ENCODE peak calls at places on chromosomes 3 and 15, in five cellular contexts. T, G, J, I and A are unnamed samples.

GRCh38 chr3:55569033-55569518 is 82.0 kb upstream of the WNT5A start:
- DNase-seq in T (no peak), G (no peak), J (no peak), I (no peak), A (peak; percentile 88)

GRCh38 chr3:122353901-122354401 is 28.9 kb downstream of the CSTA start:
- DNase-seq in T (no peak), G (no peak), J (no peak), I (no peak), A (no peak)

GRCh38 chr3:100825574-100825973 is 116.3 kb downstream of the TFG start:
- DNase-seq in T (no peak), G (no peak), J (no peak), I (no peak), A (no peak)

GRCh38 chr3:71784914-71785593 is at the start of gene PROK2:
- DNase-seq in T (peak; percentile 70), G (no peak), J (peak; percentile 30), I (no peak), A (peak; percentile 44)

GRCh38 chr15:100043732-100044131 is 298.0 kb downstream of the ADAMTS17 start:
- DNase-seq in T (no peak), G (no peak), J (no peak), I (peak; percentile 71), A (no peak)

GRCh38 chr3:43030162-43030935 is 51.2 kb downstream of the GASK1A start:
- DNase-seq in T (no peak), G (no peak), J (no peak), I (no peak), A (no peak)

GRCh38 chr3:40971191-40972168 is 227.8 kb upstream of the CTNNB1 start:
- DNase-seq in T (no peak), G (peak; percentile 86), J (no peak), I (peak; percentile 100), A (peak; percentile 38)

GRCh38 chr3:53219897-53220483 is 35.8 kb downstream of the TKT start:
- DNase-seq in T (peak; percentile 97), G (peak; percentile 72), J (peak; percentile 82), I (peak; percentile 80), A (peak; percentile 94)

GRCh38 chr3:36514171-36514570 is 133.9 kb downstream of the STAC start:
- DNase-seq in T (no peak), G (peak; percentile 2), J (no peak), I (no peak), A (no peak)

GRCh38 chr15:65371976-65372786 is 5.6 kb downstream of the IGDCC3 start:
- DNase-seq in T (no peak), G (no peak), J (no peak), I (no peak), A (no peak)

GRCh38 chr3:17894434-17895060 is 152.1 kb upstream of the TBC1D5 start:
- DNase-seq in T (peak; percentile 79), G (peak; percentile 45), J (peak; percentile 54), I (peak; percentile 27), A (peak; percentile 85)

GRCh38 chr3:160801386-160802118 is 45.5 kb downstream of the PPM1L start:
- DNase-seq in T (no peak), G (peak; percentile 0), J (no peak), I (peak; percentile 75), A (no peak)

GRCh38 chr15:37246065-37246464 is 145.7 kb upstream of the MEIS2 start:
- DNase-seq in T (no peak), G (no peak), J (no peak), I (no peak), A (peak; percentile 57)

GRCh38 chr15:69088300-69088965 is 72.0 kb upstream of the GLCE start:
- DNase-seq in T (no peak), G (no peak), J (no peak), I (no peak), A (peak; percentile 50)

GRCh38 chr3:194281766-194282165 is 69.4 kb downstream of the CPN2 start:
- DNase-seq in T (no peak), G (no peak), J (no peak), I (no peak), A (no peak)

GRCh38 chr3:174466471-174467054 is 392.6 kb upstream of the NAALADL2 start:
- DNase-seq in T (no peak), G (peak; percentile 77), J (peak; percentile 40), I (no peak), A (peak; percentile 59)

GRCh38 chr15:85702321-85703230 is 92.1 kb downstream of the KLHL25 start:
- DNase-seq in T (no peak), G (peak; percentile 75), J (no peak), I (peak; percentile 83), A (no peak)

GRCh38 chr15:91268510-91268909 is 168.5 kb downstream of the SV2B start:
- DNase-seq in T (peak; percentile 75), G (no peak), J (no peak), I (no peak), A (peak; percentile 54)

GRCh38 chr3:110165344-110165743 is 828.0 kb upstream of the DPPA4 start:
- DNase-seq in T (no peak), G (peak; percentile 1), J (no peak), I (peak; percentile 21), A (no peak)

GRCh38 chr3:39086066-39086657 is 21.3 kb downstream of the GORASP1 start:
- DNase-seq in T (no peak), G (no peak), J (no peak), I (no peak), A (no peak)

GRCh38 chr3:25505581-25505980 is 77.5 kb downstream of the RARB start:
- DNase-seq in T (no peak), G (no peak), J (no peak), I (no peak), A (no peak)

DNA sequence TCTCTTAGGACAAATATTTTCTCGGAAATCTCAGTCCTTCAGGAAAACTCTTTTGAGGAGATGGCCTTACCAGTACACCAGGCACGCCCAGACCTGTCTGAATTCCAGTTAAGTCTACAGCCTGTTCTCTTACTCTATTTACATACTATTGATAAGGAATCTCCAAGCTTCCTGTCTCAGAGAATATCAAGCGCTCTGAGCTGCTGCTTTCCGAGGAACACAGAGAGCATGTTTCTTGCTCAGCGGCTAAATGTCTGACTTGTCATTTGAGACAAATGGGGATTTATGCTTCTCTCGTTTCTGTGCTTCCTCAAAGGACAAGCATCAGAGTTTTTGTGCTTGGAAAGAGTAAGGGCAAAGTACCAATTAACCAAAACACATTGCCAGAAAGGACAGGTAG is 112.4 kb upstream of the CCDC54 start:
- DNase-seq in T (no peak), G (no peak), J (no peak), I (peak; percentile 36), A (peak; percentile 82)
- H3K4me3 ChIP-seq in T (no peak overlapping the region), G (no peak overlapping the region), J (no peak overlapping the region), I (no peak overlapping the region), A (no peak overlapping the region)

DNA sequence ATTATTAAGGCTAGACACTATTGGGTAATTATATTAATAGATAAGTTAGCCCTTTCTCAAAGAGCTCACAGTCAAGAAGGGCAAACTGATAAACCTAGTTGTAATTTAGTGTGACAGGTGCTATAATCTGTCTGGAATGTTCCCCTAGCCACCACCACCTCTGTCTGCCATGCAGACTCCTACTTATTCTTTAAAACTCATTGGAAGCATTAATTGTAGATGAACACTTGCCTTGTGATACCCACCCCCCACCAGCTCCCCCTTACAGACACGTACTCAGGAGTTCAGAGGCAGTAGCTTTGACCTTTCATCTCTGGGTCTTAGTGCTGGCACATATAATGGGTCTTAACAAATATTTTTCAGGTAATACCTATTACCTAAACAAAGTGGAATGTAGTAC is 195.9 kb downstream of the TP63 start:
- DNase-seq in T (no peak), G (no peak), J (no peak), I (no peak), A (no peak)
- H3K4ac ChIP-seq in T (no peak overlapping the region), G (no peak overlapping the region), J (no peak overlapping the region), I (no peak overlapping the region), A (no peak overlapping the region)

DNA sequence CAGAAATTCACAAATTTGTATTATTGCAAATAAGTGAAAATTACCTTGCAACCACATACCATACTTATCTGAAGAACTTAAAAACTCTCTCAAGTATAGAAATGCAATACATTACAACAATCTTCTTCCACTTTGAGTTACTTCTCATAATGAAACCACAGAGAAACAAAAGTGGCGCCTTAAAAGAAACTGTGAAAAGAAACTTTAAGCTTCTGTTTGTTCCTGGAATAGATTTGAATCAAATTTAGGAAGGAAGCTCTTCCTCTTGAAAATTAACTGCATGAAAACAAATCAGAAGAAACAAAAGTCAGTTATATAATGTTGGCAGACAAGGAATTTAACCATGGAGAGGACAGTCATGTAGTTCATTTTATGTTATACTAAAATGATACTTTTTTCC is 57.5 kb upstream of the TNFSF10 start:
- DNase-seq in T (no peak), G (no peak), J (no peak), I (no peak), A (no peak)
- H3K4me3 ChIP-seq in T (no peak overlapping the region), G (no peak overlapping the region), J (no peak overlapping the region), I (no peak overlapping the region), A (no peak overlapping the region)

GRCh38 chr3:88059380-88060160 is 515 bp downstream of the ZNF654 start:
- DNase-seq in T (no peak), G (no peak), J (peak; percentile 3), I (peak; percentile 25), A (peak; percentile 54)
- H3K4ac ChIP-seq in T (no peak overlapping the region), G (peak overlapping the region; percentile 49), J (no peak overlapping the region), I (peak overlapping the region; percentile 37), A (no peak overlapping the region)

GRCh38 chr3:119557874-119558264 is 1.5 kb downstream of the CD80 start:
- DNase-seq in T (no peak), G (no peak), J (no peak), I (no peak), A (no peak)

GRCh38 chr3:119557192-119557873 is 2.1 kb downstream of the CD80 start:
- DNase-seq in T (no peak), G (no peak), J (no peak), I (no peak), A (no peak)

GRCh38 chr3:119560160-119560559 is 746 bp upstream of the CD80 start:
- DNase-seq in T (no peak), G (no peak), J (no peak), I (no peak), A (no peak)

GRCh38 chr3:119558528-119559339 is 680 bp downstream of the CD80 start:
- DNase-seq in T (no peak), G (no peak), J (no peak), I (no peak), A (no peak)

DNA sequence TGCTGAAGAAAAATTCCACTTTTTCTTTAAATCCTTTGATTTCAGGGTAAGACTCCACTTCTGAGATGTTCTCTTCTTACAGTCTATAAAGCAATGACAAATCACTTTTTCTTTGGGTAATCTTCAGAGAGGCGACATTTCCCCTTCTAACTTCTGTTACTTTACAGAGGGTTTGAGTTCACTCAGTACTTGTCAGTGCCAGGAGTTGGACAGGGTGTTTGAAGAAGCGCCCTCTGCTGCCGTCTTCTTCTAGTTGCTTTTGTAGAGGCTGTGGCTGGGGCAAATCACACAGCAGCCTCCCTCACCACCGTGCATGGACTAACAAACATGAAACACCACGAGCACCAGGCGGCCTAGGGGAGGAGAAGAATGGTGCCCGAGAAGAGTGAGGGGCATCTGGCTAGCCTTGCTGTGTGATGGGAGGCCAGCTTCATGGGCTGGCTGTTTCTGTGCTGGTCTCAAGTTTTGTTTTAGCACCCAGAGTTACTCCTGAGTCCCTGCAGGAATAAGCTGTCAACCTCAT is at the start of gene CD80:
- DNase-seq in T (peak; percentile 62), G (peak; percentile 38), J (no peak), I (peak; percentile 46), A (peak; percentile 76)
- H3K4me3 ChIP-seq in T (no peak within 1 kb of the TSS), G (no peak within 1 kb of the TSS), J (no peak within 1 kb of the TSS), I (no peak within 1 kb of the TSS), A (no peak within 1 kb of the TSS)

DNA sequence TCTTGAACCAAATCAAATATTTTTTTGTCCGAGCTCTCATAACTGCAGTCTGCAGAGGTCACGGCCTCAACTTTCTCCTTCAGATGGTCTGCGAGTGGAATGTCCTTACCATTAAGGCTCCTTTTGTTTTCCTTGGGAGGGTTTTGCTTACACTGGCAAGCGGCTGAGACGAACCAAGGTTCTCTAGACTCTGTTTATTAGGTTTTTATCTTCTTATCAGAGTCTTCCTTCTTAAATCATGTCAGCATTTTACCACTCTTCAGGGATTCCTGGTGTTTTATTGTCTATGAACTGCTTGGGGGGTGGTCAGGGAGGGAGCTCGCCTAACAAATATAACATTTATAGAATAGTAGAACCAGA is 773.7 kb upstream of the NR2F2 start:
- DNase-seq in T (no peak), G (no peak), J (no peak), I (peak; percentile 48), A (peak; percentile 17)
- H3K4ac ChIP-seq in T (no peak overlapping the region), G (peak overlapping the region; percentile 82), J (no peak overlapping the region), I (peak overlapping the region; percentile 95), A (peak overlapping the region; percentile 31)